ENCODE peak calls at places on chromosomes 12 and 14, in six cellular contexts. One of them, this sample, is unnamed.

GRCh38 chr12:81208193-81208946 is 130.5 kb downstream of the ACSS3 start:
- DNase-seq in GM23248: peak
- DNase-seq in stimulated activated effector memory CD8-positive, alpha-beta T cell treated with anti-CD3 and anti-CD28 coated beads, Interleukin-12 subunit alpha, Interleukin-12 subunit beta, amount 100 ng/mL, for 72 hours: no peak
- DNase-seq in COR-L47: no peak
- DNase-seq in HS-27A: no peak
- DNase-seq in tibial artery: no peak
- DNase-seq in this sample: peak

GRCh38 chr12:102992720-102993119 is 35.2 kb downstream of the ASCL1 start:
- DNase-seq in GM23248: no peak
- DNase-seq in stimulated activated effector memory CD8-positive, alpha-beta T cell treated with anti-CD3 and anti-CD28 coated beads, Interleukin-12 subunit alpha, Interleukin-12 subunit beta, amount 100 ng/mL, for 72 hours: no peak
- DNase-seq in COR-L47: no peak
- DNase-seq in HS-27A: no peak
- DNase-seq in tibial artery: no peak
- DNase-seq in this sample: no peak

GRCh38 chr14:63273717-63274673 is 44.7 kb downstream of the GPHB5 start:
- DNase-seq in GM23248: peak
- DNase-seq in stimulated activated effector memory CD8-positive, alpha-beta T cell treated with anti-CD3 and anti-CD28 coated beads, Interleukin-12 subunit alpha, Interleukin-12 subunit beta, amount 100 ng/mL, for 72 hours: no peak
- DNase-seq in COR-L47: no peak
- DNase-seq in HS-27A: no peak
- DNase-seq in tibial artery: no peak
- DNase-seq in this sample: no peak

GRCh38 chr12:77324763-77325468 is 259.5 kb upstream of the E2F7 start:
- DNase-seq in GM23248: peak
- DNase-seq in stimulated activated effector memory CD8-positive, alpha-beta T cell treated with anti-CD3 and anti-CD28 coated beads, Interleukin-12 subunit alpha, Interleukin-12 subunit beta, amount 100 ng/mL, for 72 hours: no peak
- DNase-seq in COR-L47: peak
- DNase-seq in HS-27A: peak
- DNase-seq in tibial artery: peak
- DNase-seq in this sample: peak

GRCh38 chr14:99884834-99885648 is 91.8 kb downstream of the EML1 start:
- DNase-seq in GM23248: peak
- DNase-seq in stimulated activated effector memory CD8-positive, alpha-beta T cell treated with anti-CD3 and anti-CD28 coated beads, Interleukin-12 subunit alpha, Interleukin-12 subunit beta, amount 100 ng/mL, for 72 hours: no peak
- DNase-seq in COR-L47: peak
- DNase-seq in HS-27A: peak
- DNase-seq in tibial artery: no peak
- DNase-seq in this sample: peak

GRCh38 chr12:116880817-116881324 is 370 bp downstream of the HRK start:
- DNase-seq in GM23248: peak
- DNase-seq in stimulated activated effector memory CD8-positive, alpha-beta T cell treated with anti-CD3 and anti-CD28 coated beads, Interleukin-12 subunit alpha, Interleukin-12 subunit beta, amount 100 ng/mL, for 72 hours: no peak
- DNase-seq in COR-L47: peak
- DNase-seq in HS-27A: no peak
- DNase-seq in tibial artery: no peak
- DNase-seq in this sample: peak

GRCh38 chr14:54730156-54730961 is 163.4 kb downstream of the SAMD4A start:
- DNase-seq in GM23248: peak
- DNase-seq in stimulated activated effector memory CD8-positive, alpha-beta T cell treated with anti-CD3 and anti-CD28 coated beads, Interleukin-12 subunit alpha, Interleukin-12 subunit beta, amount 100 ng/mL, for 72 hours: peak
- DNase-seq in COR-L47: no peak
- DNase-seq in HS-27A: no peak
- DNase-seq in tibial artery: no peak
- DNase-seq in this sample: peak

GRCh38 chr12:103880299-103881142 is 39.5 kb upstream of the NT5DC3 start:
- DNase-seq in GM23248: no peak
- DNase-seq in stimulated activated effector memory CD8-positive, alpha-beta T cell treated with anti-CD3 and anti-CD28 coated beads, Interleukin-12 subunit alpha, Interleukin-12 subunit beta, amount 100 ng/mL, for 72 hours: no peak
- DNase-seq in COR-L47: peak
- DNase-seq in HS-27A: no peak
- DNase-seq in tibial artery: no peak
- DNase-seq in this sample: peak

GRCh38 chr14:87443787-87444186 is 549.2 kb downstream of the GALC start:
- DNase-seq in GM23248: peak
- DNase-seq in stimulated activated effector memory CD8-positive, alpha-beta T cell treated with anti-CD3 and anti-CD28 coated beads, Interleukin-12 subunit alpha, Interleukin-12 subunit beta, amount 100 ng/mL, for 72 hours: no peak
- DNase-seq in COR-L47: no peak
- DNase-seq in HS-27A: no peak
- DNase-seq in tibial artery: no peak
- DNase-seq in this sample: no peak

GRCh38 chr12:116882742-116883141 is 1.5 kb upstream of the HRK start:
- DNase-seq in GM23248: peak
- DNase-seq in stimulated activated effector memory CD8-positive, alpha-beta T cell treated with anti-CD3 and anti-CD28 coated beads, Interleukin-12 subunit alpha, Interleukin-12 subunit beta, amount 100 ng/mL, for 72 hours: no peak
- DNase-seq in COR-L47: peak
- DNase-seq in HS-27A: no peak
- DNase-seq in tibial artery: no peak
- DNase-seq in this sample: peak

GRCh38 chr14:50045039-50045711 is 71.2 kb downstream of the VCPKMT start:
- DNase-seq in GM23248: peak
- DNase-seq in stimulated activated effector memory CD8-positive, alpha-beta T cell treated with anti-CD3 and anti-CD28 coated beads, Interleukin-12 subunit alpha, Interleukin-12 subunit beta, amount 100 ng/mL, for 72 hours: peak
- DNase-seq in COR-L47: no peak
- DNase-seq in HS-27A: no peak
- DNase-seq in tibial artery: peak
- DNase-seq in this sample: no peak